ENCODE peak calls at places on chromosomes 1 and 21, in nine cellular contexts. R, Z, I, U, M, J, E, T and V are unnamed samples. For H3K4me1, the result is how much of the 10 kb centered on the place peaks cover.

GRCh38 chr1:51575406-51576084 is 41.3 kb upstream of the OSBPL9 start:
- DNase-seq in R (no peak), Z (no peak), I (no peak), U (no peak), M (no peak), J (no peak), E (no peak), T (no peak), V (no peak)

GRCh38 chr1:199612976-199613774 is 414.3 kb upstream of the NR5A2 start:
- DNase-seq in R (no peak), Z (no peak), I (no peak), U (no peak), M (no peak), J (no peak), E (no peak), T (no peak), V (no peak)

GRCh38 chr1:44284184-44284583 is 70.9 kb downstream of the ERI3 start:
- DNase-seq in R (no peak), Z (no peak), I (no peak), U (no peak), M (no peak), J (no peak), E (no peak), T (no peak), V (peak)

GRCh38 chr1:53196485-53197271 is at the start of gene CPT2:
- DNase-seq in R (peak), Z (peak), I (peak), U (peak), M (peak), J (peak), E (peak), T (peak), V (peak)

GRCh38 chr1:154499446-154499845 is 2.6 kb upstream of the TDRD10 start:
- DNase-seq in R (no peak), Z (no peak), I (no peak), U (no peak), M (no peak), J (no peak), E (no peak), T (no peak), V (no peak)

GRCh38 chr1:180192172-180192571 is 37.5 kb downstream of the QSOX1 start:
- DNase-seq in R (no peak), Z (no peak), I (no peak), U (no peak), M (no peak), J (no peak), E (no peak), T (no peak), V (no peak)

GRCh38 chr1:2215909-2216766 is 12.0 kb upstream of the SKI start:
- DNase-seq in R (no peak), Z (no peak), I (no peak), U (no peak), M (no peak), J (no peak), E (peak), T (no peak), V (no peak)

GRCh38 chr1:36251794-36252481 is 27.7 kb downstream of the THRAP3 start:
- DNase-seq in R (no peak), Z (no peak), I (no peak), U (no peak), M (no peak), J (no peak), E (no peak), T (no peak), V (no peak)

GRCh38 chr1:48680411-48681035 is 96.2 kb downstream of the BEND5 start:
- DNase-seq in R (no peak), Z (no peak), I (no peak), U (no peak), M (no peak), J (peak), E (no peak), T (no peak), V (peak)

GRCh38 chr1:27594542-27595510 is 9.1 kb downstream of the AHDC1 start:
- DNase-seq in R (no peak), Z (no peak), I (no peak), U (no peak), M (no peak), J (peak), E (no peak), T (no peak), V (no peak)

GRCh38 chr1:184422490-184423233 is 35.8 kb downstream of the C1orf21 start:
- DNase-seq in R (no peak), Z (no peak), I (no peak), U (no peak), M (no peak), J (no peak), E (no peak), T (no peak), V (peak)

GRCh38 chr1:184424171-184424570 is 37.3 kb downstream of the C1orf21 start:
- DNase-seq in R (no peak), Z (no peak), I (no peak), U (no peak), M (no peak), J (no peak), E (no peak), T (no peak), V (no peak)

GRCh38 chr1:184424945-184425344 is 38.1 kb downstream of the C1orf21 start:
- DNase-seq in R (no peak), Z (no peak), I (no peak), U (no peak), M (no peak), J (no peak), E (no peak), T (no peak), V (no peak)

GRCh38 chr1:184425449-184426277 is 38.8 kb downstream of the C1orf21 start:
- DNase-seq in R (peak), Z (no peak), I (no peak), U (no peak), M (no peak), J (no peak), E (peak), T (no peak), V (peak)

DNA sequence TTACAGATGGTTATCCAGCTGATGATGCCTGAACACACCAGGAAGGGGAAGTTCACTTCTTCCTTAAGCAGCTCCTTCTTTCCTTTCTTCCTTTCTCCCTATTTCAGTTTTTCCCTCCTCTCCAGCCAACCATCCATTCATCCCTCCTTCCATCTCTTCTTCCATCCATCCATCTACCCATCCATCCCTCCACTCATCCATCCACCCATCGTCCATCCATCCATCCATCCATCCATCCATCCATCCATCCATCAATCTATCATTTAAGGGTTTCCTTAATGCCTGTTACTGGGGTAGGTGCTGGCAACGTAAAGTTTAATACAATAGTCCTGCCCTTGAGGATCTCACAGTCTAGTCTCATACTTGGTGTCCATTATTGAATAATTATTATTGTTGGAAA is 36.8 kb downstream of the C1orf21 start:
- DNase-seq in R (no peak), Z (no peak), I (no peak), U (no peak), M (no peak), J (no peak), E (no peak), T (no peak), V (no peak)
- H3K4me1 ChIP-seq in R (under half), Z (under half), I (under half), U (under half), M (under half), J (under half), E (under half), T (under half), V (under half)

GRCh38 chr1:54404263-54404662 is 1.9 kb downstream of the SSBP3 start:
- DNase-seq in R (no peak), Z (no peak), I (no peak), U (no peak), M (no peak), J (no peak), E (no peak), T (no peak), V (no peak)
- H3K4me1 ChIP-seq in R (under half), Z (half or more), I (half or more), U (under half), M (half or more), J (under half), E (under half), T (half or more), V (under half)

DNA sequence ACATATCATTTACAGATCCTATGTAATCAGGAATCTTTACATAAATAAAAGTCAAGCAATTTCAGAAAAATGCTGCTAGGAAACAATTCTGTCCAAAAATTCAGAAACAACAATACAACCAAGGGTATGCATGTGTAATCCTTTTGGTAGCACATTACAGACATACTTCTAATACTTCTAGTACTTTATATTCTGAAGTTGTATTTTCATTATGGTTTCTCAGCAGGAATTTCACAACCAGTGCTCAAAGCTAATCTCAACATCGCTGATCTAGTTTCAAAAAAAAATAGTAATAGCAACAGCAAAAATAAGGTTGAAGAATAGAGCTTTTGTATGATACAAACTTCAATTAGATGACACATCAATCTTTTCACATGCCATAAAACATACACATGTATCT is 545.2 kb downstream of the LTN1 start:
- DNase-seq in R (no peak), Z (no peak), I (no peak), U (no peak), M (no peak), J (no peak), E (no peak), T (no peak), V (no peak)
- H3K4me1 ChIP-seq in R (under half), Z (under half), I (under half), U (under half), M (under half), J (under half), E (under half), T (under half), V (under half)

DNA sequence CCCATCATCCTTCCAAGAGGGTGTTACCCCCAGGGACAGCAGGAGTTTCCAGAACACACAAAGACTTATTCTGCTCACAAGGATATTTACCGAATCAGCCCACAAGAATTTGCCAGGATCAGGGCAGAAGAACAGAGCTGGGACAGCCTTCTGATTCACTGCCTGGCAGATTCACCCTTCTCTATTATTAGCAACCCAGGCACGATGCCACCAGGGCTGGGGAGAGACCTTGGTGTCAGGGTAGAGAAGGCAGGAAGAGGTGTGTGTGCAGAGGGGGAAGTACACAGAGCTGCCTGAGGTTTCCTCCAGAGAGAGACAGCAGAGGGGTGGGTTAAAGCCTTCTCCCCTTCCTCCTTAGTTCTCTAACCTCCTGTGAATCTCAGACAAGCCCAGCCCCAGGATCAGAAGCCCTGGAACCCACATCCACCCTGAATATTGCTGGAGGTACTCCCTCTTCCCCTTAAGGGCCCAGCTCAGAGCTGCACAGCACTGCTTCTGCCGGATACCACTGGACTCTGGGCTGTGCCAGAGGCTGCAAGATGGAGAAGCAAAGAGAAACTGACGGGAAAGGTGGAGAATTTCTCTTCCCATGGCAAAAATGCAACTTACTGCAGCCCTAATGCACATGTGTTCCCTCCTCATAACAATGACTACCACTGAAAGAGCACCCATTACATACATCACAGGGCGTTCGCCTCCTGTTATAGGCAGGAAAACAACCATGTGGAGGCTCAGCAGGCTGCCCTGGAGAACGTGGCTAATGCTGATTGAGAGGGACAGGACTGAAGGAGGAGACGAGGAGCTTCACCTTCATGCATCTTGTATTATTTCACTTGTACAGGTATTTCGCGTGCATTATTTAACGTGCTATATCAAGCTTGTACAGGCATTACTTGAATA is 61.7 kb downstream of the ITPKB start:
- DNase-seq in R (peak), Z (peak), I (no peak), U (peak), M (peak), J (no peak), E (peak), T (no peak), V (peak)
- H3K4me1 ChIP-seq in R (under half), Z (half or more), I (under half), U (under half), M (half or more), J (under half), E (under half), T (under half), V (under half)

DNA sequence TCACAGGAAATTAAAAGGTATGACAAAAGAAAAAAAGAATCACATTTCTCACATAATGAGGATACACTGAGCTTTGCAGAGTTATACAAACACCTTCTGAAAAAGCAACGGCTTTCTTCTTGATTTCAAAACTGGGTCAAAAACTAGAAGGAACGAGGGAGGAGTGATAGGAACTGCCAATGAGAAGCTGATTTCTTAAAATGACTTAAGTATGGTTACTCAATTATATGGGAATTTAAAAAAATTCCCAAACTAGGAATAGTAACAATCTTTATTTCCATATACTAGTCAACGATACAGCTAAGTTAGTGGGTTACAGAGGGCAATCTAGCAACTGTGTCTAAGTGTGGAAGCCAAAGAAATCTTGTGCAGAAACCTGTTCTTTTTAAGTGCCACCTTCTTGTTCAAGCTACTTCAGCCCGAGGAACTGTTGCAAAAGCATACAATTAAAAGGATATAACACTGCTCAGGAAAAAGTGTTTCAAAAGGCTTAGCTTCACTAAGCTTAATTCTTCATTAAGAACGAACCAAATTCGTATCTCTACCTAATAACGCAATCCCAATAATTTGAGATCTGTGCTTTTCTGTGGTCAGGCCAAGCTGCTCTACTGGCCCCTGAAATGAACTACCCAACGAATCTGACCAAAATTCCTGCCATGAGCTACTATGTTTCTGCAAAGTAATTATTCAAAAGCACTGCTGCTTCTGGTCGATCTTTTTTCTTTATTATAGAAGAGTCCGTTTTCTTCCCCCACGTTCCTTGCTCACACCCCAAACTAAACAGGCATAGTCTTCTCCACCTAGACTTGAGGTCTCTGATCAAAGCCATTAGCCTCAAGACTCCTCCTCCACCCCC is 1.9 kb downstream of the USP24 start:
- DNase-seq in R (no peak), Z (peak), I (no peak), U (no peak), M (peak), J (no peak), E (no peak), T (no peak), V (peak)
- H3K4me1 ChIP-seq in R (under half), Z (half or more), I (half or more), U (under half), M (half or more), J (under half), E (under half), T (under half), V (under half)